ENCODE peak calls at places on chromosomes 2 and 18, in ten cellular contexts. D is lower lobe of right lung, Y is fibroblast of lung, K is right lobe of liver, H is thyroid gland, L is AG04450, E is heart left ventricle, U is A549, V is sigmoid colon, Q is adrenal gland. R is an unnamed sample. For H3K9me3, the result is how much of the 10 kb centered on the place peaks cover.

GRCh38 chr2:16249269-16250055 is 309.1 kb downstream of the MYCN start:
- DNase-seq in D (no peak), Y (no peak), K (no peak), H (no peak), L (no peak), E (no peak), U (no peak), V (no peak), Q (no peak), R (no peak)

GRCh38 chr18:11872479-11873136 is 21.4 kb downstream of the CHMP1B start:
- DNase-seq in D (no peak), Y (no peak), K (peak), H (peak), L (no peak), E (peak), U (peak), V (no peak), Q (peak), R (no peak)

GRCh38 chr2:230904856-230905447 is 20.1 kb downstream of the GPR55 start:
- DNase-seq in D (no peak), Y (no peak), K (no peak), H (no peak), L (no peak), E (no peak), U (no peak), V (peak), Q (no peak), R (no peak)

GRCh38 chr2:134379293-134379692 is 125.4 kb downstream of the MGAT5 start:
- DNase-seq in D (no peak), Y (peak), K (no peak), H (no peak), L (peak), E (peak), U (no peak), V (no peak), Q (peak), R (no peak)

GRCh38 chr18:46079336-46079735 is 7.3 kb upstream of the PSTPIP2 start:
- DNase-seq in D (no peak), Y (no peak), K (no peak), H (no peak), L (no peak), E (no peak), U (no peak), V (no peak), Q (no peak), R (no peak)

GRCh38 chr2:238231251-238231793 is 8.5 kb downstream of the HES6 start:
- DNase-seq in D (peak), Y (peak), K (peak), H (peak), L (no peak), E (peak), U (no peak), V (peak), Q (peak), R (peak)

GRCh38 chr2:237631029-237631785 is 3.8 kb downstream of the LRRFIP1 start:
- DNase-seq in D (no peak), Y (no peak), K (no peak), H (peak), L (no peak), E (peak), U (no peak), V (no peak), Q (peak), R (no peak)

GRCh38 chr2:34670482-34670881 is 1071.4 kb upstream of the FAM98A start:
- DNase-seq in D (no peak), Y (no peak), K (no peak), H (no peak), L (no peak), E (no peak), U (no peak), V (no peak), Q (no peak), R (no peak)

GRCh38 chr2:150095361-150095760 is 392.1 kb downstream of the RND3 start:
- DNase-seq in D (no peak), Y (peak), K (no peak), H (no peak), L (no peak), E (no peak), U (no peak), V (no peak), Q (no peak), R (no peak)

GRCh38 chr2:226660524-226660923 is 139.1 kb downstream of the IRS1 start:
- DNase-seq in D (no peak), Y (peak), K (no peak), H (no peak), L (peak), E (peak), U (no peak), V (peak), Q (peak), R (no peak)

GRCh38 chr18:32301361-32301760 is 111.5 kb downstream of the MEP1B start:
- DNase-seq in D (no peak), Y (peak), K (no peak), H (no peak), L (no peak), E (no peak), U (no peak), V (no peak), Q (no peak), R (no peak)

GRCh38 chr2:73828389-73828817 is 358 bp upstream of the STAMBP start:
- DNase-seq in D (no peak), Y (no peak), K (no peak), H (no peak), L (no peak), E (no peak), U (no peak), V (no peak), Q (no peak), R (no peak)

GRCh38 chr2:73827660-73828388 is 937 bp upstream of the STAMBP start:
- DNase-seq in D (no peak), Y (no peak), K (no peak), H (peak), L (no peak), E (no peak), U (no peak), V (no peak), Q (no peak), R (no peak)

GRCh38 chr2:73828818-73829570 is at the start of gene STAMBP:
- DNase-seq in D (peak), Y (peak), K (peak), H (peak), L (peak), E (peak), U (peak), V (peak), Q (peak), R (peak)

GRCh38 chr2:73832905-73833304 is 4.1 kb downstream of the STAMBP start:
- DNase-seq in D (no peak), Y (peak), K (no peak), H (no peak), L (no peak), E (no peak), U (no peak), V (no peak), Q (no peak), R (no peak)

DNA sequence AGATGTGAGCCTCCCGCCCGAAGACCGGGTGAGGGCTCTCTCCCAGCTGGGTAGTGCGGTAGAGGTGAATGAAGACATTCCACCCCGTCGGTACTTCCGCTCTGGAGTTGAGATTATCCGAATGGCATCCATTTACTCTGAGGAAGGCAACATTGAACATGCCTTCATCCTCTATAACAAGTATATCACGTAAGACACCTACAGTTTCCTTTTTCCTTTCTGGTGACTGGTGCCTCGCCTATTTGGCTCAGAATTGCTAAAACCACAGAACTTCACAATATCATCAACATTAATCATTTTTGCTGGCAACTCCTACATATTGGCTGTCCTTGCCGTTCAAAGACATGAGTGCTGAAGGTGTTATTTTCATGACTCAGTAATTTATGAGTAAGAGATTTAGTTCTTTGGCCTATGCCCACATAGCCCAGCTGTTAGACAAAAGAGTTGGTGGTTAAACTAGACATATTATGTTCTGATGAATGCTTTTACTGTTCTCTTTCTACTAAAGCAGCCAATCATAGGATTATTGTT is 2.2 kb downstream of the STAMBP start:
- DNase-seq in D (no peak), Y (peak), K (no peak), H (no peak), L (no peak), E (no peak), U (no peak), V (no peak), Q (peak), R (no peak)
- H3K27ac ChIP-seq in D (no peak), Y (no peak), K (no peak), H (no peak), L (peak), E (no peak), U (no peak), V (peak), Q (no peak), R (peak)

GRCh38 chr2:168116448-168116847 is 130.9 kb downstream of the STK39 start:
- DNase-seq in D (no peak), Y (peak), K (no peak), H (no peak), L (no peak), E (no peak), U (no peak), V (no peak), Q (no peak), R (no peak)
- TF ChIP-seq CTCF in D (no peak), Y (peak), K (no peak), H (no peak), L (peak), E (no peak), U (no peak), V (no peak), Q (no peak), R (no peak)

DNA sequence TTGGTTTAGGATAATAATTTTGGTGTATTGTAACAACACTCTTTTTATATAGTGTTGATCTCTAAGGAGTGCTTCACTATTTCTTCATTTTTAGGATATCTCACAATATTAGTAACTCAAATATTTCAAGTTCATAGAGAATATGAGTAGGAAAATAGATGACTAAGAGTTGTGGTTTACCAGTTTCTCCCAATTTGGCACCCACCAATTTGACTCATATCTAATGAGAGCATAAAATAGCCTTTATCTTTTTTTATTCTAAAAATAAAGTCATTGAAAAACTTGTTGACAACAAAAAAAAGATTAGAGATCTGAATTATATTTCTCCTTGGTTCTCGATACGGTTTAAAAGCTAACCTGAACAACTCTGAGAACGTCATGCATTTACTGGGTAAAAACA is 204.0 kb downstream of the PARD3B start:
- DNase-seq in D (no peak), Y (peak), K (no peak), H (no peak), L (no peak), E (no peak), U (no peak), V (no peak), Q (no peak), R (no peak)
- H3K9me3 ChIP-seq in D (under half), Y (under half), K (under half), H (under half), L (under half), E (under half), U (under half), V (under half), Q (under half), R (under half)

GRCh38 chr2:98464772-98465310 is 20.2 kb downstream of the INPP4A start:
- DNase-seq in D (no peak), Y (no peak), K (no peak), H (no peak), L (no peak), E (no peak), U (no peak), V (peak), Q (peak), R (no peak)
- H3K27ac ChIP-seq in D (peak), Y (no peak), K (peak), H (peak), L (no peak), E (peak), U (no peak), V (peak), Q (peak), R (peak)

GRCh38 chr18:8069708-8070107 is 502.6 kb downstream of the PTPRM start:
- DNase-seq in D (no peak), Y (no peak), K (no peak), H (no peak), L (no peak), E (no peak), U (no peak), V (no peak), Q (no peak), R (no peak)

DNA sequence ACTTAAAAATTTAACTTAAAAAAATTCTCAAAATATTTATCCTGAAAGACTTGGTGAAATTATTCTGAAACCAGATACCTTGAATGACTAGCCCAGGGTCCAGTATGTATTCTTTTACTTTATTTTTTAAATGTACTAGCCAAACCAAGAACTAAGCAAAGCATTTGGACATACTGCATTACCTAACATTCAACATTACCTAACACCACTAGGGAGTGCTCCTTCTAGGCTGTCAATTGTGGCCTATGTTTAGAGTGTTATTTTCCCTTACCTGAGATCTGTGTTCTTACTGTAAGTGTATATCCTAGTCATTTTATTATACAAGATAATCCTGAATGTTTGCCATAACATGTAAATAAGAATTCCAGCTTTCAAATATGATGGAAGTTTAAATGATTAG is 496.6 kb downstream of the PTPRM start:
- DNase-seq in D (no peak), Y (no peak), K (no peak), H (no peak), L (no peak), E (no peak), U (no peak), V (no peak), Q (no peak), R (no peak)
- TF ChIP-seq CTCF in D (no peak), Y (no peak), K (no peak), H (no peak), L (no peak), E (no peak), U (no peak), V (no peak), Q (no peak), R (no peak)

DNA sequence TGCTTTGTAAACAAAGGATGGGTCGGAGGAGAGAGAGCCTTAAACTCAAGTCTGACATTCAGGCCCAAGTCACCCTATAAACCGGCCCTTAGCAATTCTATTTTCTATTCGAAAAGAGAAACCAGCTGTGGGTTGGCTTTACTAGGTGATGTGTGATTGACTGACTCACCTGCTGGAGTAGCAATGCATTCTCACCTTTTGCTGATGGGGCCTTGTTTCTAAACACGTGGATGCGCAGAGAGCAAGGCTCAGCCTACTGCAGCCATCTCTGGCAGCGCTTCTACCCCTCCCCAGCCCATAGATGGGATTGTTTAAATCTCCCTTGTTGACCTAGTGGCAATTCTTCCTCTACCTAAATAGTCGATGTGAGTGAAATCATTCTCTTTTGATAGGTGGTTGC is 138.5 kb downstream of the MEIS1 start:
- DNase-seq in D (no peak), Y (no peak), K (no peak), H (no peak), L (no peak), E (no peak), U (no peak), V (no peak), Q (no peak), R (no peak)
- H3K9me3 ChIP-seq in D (under half), Y (under half), K (under half), H (under half), L (under half), E (under half), U (under half), V (under half), Q (under half), R (under half)

R was measured in CD4-positive, alpha-beta T cell.